ENCODE peak calls at places on chromosome 14, in ten cellular contexts. D is thoracic aorta; R is fibroblast of mammary gland; I is ecto neural progenitor cell; P is non-pigmented ciliary epithelial cell; B is neuronal stem cell; S is adrenal gland; G is stimulated activated CD8-positive, alpha-beta memory T cell treated with anti-CD3 and anti-CD28 coated beads, Interleukin-4, amount 100 ng/mL, for 24 hours; E is iris pigment epithelial cell; Q is left lung. A is an unnamed sample.
A peak's percentile ranks its signal among the peaks of the same experiment; 100 is the strongest.

GRCh38 chr14:96584199-96584906 is 82.2 kb downstream of the PAPOLA start:
- DNase-seq in D (no peak), R (peak; percentile 15), I (peak; percentile 87), P (no peak), B (peak; percentile 61), S (peak; percentile 48), G (no peak), E (peak; percentile 17), Q (no peak), A (no peak)

GRCh38 chr14:105223260-105223659 is 25.1 kb upstream of the BTBD6 start:
- DNase-seq in D (no peak), R (no peak), I (no peak), P (peak; percentile 55), B (no peak), S (no peak), G (no peak), E (no peak), Q (no peak), A (no peak)

GRCh38 chr14:40983604-40984003 is 623.1 kb upstream of the LRFN5 start:
- DNase-seq in D (no peak), R (peak; percentile 3), I (no peak), P (no peak), B (no peak), S (no peak), G (no peak), E (peak; percentile 9), Q (no peak), A (no peak)

GRCh38 chr14:61304678-61305077 is 16.7 kb upstream of the PRKCH start:
- DNase-seq in D (no peak), R (no peak), I (no peak), P (no peak), B (no peak), S (no peak), G (no peak), E (no peak), Q (no peak), A (no peak)

GRCh38 chr14:32121948-32122347 is 44.8 kb downstream of the ARHGAP5 start:
- DNase-seq in D (no peak), R (peak; percentile 71), I (no peak), P (no peak), B (no peak), S (no peak), G (no peak), E (no peak), Q (no peak), A (no peak)

GRCh38 chr14:93010543-93011541 is 87.9 kb downstream of the CHGA start:
- DNase-seq in D (no peak), R (no peak), I (no peak), P (no peak), B (no peak), S (peak; percentile 75), G (no peak), E (no peak), Q (no peak), A (no peak)

GRCh38 chr14:101200008-101200649 is 296.6 kb upstream of the RTL1 start:
- DNase-seq in D (no peak), R (no peak), I (peak; percentile 32), P (no peak), B (no peak), S (peak; percentile 9), G (no peak), E (no peak), Q (peak; percentile 17), A (no peak)

GRCh38 chr14:39430762-39431415 is 1.3 kb downstream of the FBXO33 start:
- DNase-seq in D (no peak), R (peak; percentile 24), I (no peak), P (no peak), B (no peak), S (no peak), G (no peak), E (peak; percentile 31), Q (no peak), A (no peak)

GRCh38 chr14:101066826-101067508 is 163.4 kb upstream of the RTL1 start:
- DNase-seq in D (no peak), R (no peak), I (no peak), P (no peak), B (no peak), S (peak; percentile 49), G (no peak), E (no peak), Q (peak; percentile 18), A (no peak)

GRCh38 chr14:74975059-74975810 is 19.8 kb upstream of the PGF start:
- DNase-seq in D (no peak), R (peak; percentile 27), I (no peak), P (no peak), B (no peak), S (peak; percentile 79), G (no peak), E (no peak), Q (no peak), A (no peak)

GRCh38 chr14:67524152-67524963 is 8.7 kb upstream of the PLEKHH1 start:
- DNase-seq in D (no peak), R (peak; percentile 12), I (no peak), P (no peak), B (no peak), S (no peak), G (no peak), E (peak; percentile 18), Q (no peak), A (no peak)

GRCh38 chr14:68800361-68800760 is 7.5 kb upstream of the ZFP36L1 start:
- DNase-seq in D (no peak), R (no peak), I (no peak), P (no peak), B (no peak), S (no peak), G (no peak), E (peak; percentile 42), Q (no peak), A (no peak)

GRCh38 chr14:54696998-54697397 is 130.1 kb downstream of the SAMD4A start:
- DNase-seq in D (no peak), R (no peak), I (no peak), P (no peak), B (no peak), S (no peak), G (no peak), E (no peak), Q (no peak), A (no peak)

GRCh38 chr14:91257328-91258020 is 13.0 kb upstream of the GPR68 start:
- DNase-seq in D (no peak), R (no peak), I (no peak), P (no peak), B (no peak), S (no peak), G (no peak), E (no peak), Q (no peak), A (no peak)

GRCh38 chr14:20612403-20612802 is 21.2 kb upstream of the RNASE12 start:
- DNase-seq in D (no peak), R (no peak), I (no peak), P (no peak), B (no peak), S (no peak), G (no peak), E (no peak), Q (no peak), A (no peak)

GRCh38 chr14:77302926-77303325 is 17.8 kb downstream of the POMT2 start:
- DNase-seq in D (no peak), R (peak; percentile 81), I (no peak), P (peak; percentile 42), B (no peak), S (peak; percentile 76), G (no peak), E (peak; percentile 79), Q (no peak), A (peak; percentile 47)

A was measured in H54.